ENCODE peak calls at places on chromosomes 2 and 18, in five cellular contexts. One of them, this sample, is unnamed. For H3K4me1, the result is how much of the 10 kb centered on the place peaks cover.

GRCh38 chr18:49021433-49022129 is 70.8 kb upstream of the SMAD7 start:
- DNase-seq in GM23248: peak
- DNase-seq in fibroblast of lung: peak
- DNase-seq in H9: peak
- DNase-seq in K562: peak
- DNase-seq in this sample: peak

GRCh38 chr2:133936601-133937000 is 317.3 kb upstream of the MGAT5 start:
- DNase-seq in GM23248: no peak
- DNase-seq in fibroblast of lung: no peak
- DNase-seq in H9: no peak
- DNase-seq in K562: no peak
- DNase-seq in this sample: no peak

GRCh38 chr2:95539290-95539689 is 52.5 kb upstream of the TRIM43 start:
- DNase-seq in GM23248: peak
- DNase-seq in fibroblast of lung: no peak
- DNase-seq in H9: no peak
- DNase-seq in K562: no peak
- DNase-seq in this sample: no peak

GRCh38 chr2:85326946-85327756 is 638 bp downstream of the TGOLN2 start:
- DNase-seq in GM23248: peak
- DNase-seq in fibroblast of lung: peak
- DNase-seq in H9: peak
- DNase-seq in K562: no peak
- DNase-seq in this sample: peak

GRCh38 chr18:44826418-44827259 is 146.0 kb downstream of the SETBP1 start:
- DNase-seq in GM23248: peak
- DNase-seq in fibroblast of lung: peak
- DNase-seq in H9: no peak
- DNase-seq in K562: no peak
- DNase-seq in this sample: peak

GRCh38 chr2:48856144-48856543 is 100.6 kb upstream of the LHCGR start:
- DNase-seq in GM23248: no peak
- DNase-seq in fibroblast of lung: no peak
- DNase-seq in H9: no peak
- DNase-seq in K562: no peak
- DNase-seq in this sample: no peak

GRCh38 chr2:202494300-202494699 is 118.2 kb downstream of the BMPR2 start:
- DNase-seq in GM23248: peak
- DNase-seq in fibroblast of lung: peak
- DNase-seq in H9: no peak
- DNase-seq in K562: no peak
- DNase-seq in this sample: no peak

GRCh38 chr18:40011201-40011600 is 1943.8 kb upstream of the PIK3C3 start:
- DNase-seq in GM23248: no peak
- DNase-seq in fibroblast of lung: no peak
- DNase-seq in H9: no peak
- DNase-seq in K562: no peak
- DNase-seq in this sample: no peak

GRCh38 chr2:239169311-239170048 is 231.3 kb downstream of the HDAC4 start:
- DNase-seq in GM23248: no peak
- DNase-seq in fibroblast of lung: no peak
- DNase-seq in H9: no peak
- DNase-seq in K562: no peak
- DNase-seq in this sample: peak

GRCh38 chr2:51994123-51994788 is 962.3 kb upstream of the NRXN1 start:
- DNase-seq in GM23248: no peak
- DNase-seq in fibroblast of lung: no peak
- DNase-seq in H9: no peak
- DNase-seq in K562: no peak
- DNase-seq in this sample: no peak

GRCh38 chr2:96894151-96894531 is 24.3 kb upstream of the SEMA4C start:
- DNase-seq in GM23248: no peak
- DNase-seq in fibroblast of lung: no peak
- DNase-seq in H9: no peak
- DNase-seq in K562: no peak
- DNase-seq in this sample: no peak
- H3K4me1 ChIP-seq in GM23248: under half
- H3K4me1 ChIP-seq in fibroblast of lung: under half
- H3K4me1 ChIP-seq in H9: under half
- H3K4me1 ChIP-seq in K562: half or more
- H3K4me1 ChIP-seq in this sample: under half

DNA sequence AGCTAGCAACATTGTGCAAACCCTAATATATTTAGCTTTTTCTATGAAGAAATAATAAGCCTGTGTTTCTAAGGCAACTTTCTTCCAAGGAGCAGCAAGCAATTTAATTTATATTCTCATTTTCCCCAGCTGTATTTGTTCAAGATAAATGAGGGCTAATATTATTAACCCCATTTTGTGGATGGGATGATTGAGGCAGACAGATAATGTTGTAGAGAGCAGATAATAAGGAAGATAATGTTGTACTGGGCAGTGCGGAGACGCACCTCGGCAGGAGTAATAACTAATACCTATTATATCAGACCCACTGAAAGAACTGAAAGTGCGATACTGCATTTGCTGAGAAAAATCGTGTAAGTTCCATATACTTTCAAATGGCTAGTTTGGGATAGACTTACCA is 344.1 kb upstream of the FANCL start:
- DNase-seq in GM23248: no peak
- DNase-seq in fibroblast of lung: no peak
- DNase-seq in H9: no peak
- DNase-seq in K562: no peak
- DNase-seq in this sample: no peak
- H3K9ac ChIP-seq in GM23248: no peak
- H3K9ac ChIP-seq in fibroblast of lung: no peak
- H3K9ac ChIP-seq in H9: no peak
- H3K9ac ChIP-seq in K562: no peak
- H3K9ac ChIP-seq in this sample: no peak

GRCh38 chr2:11748018-11748860 is 1.8 kb downstream of the LPIN1 start:
- DNase-seq in GM23248: no peak
- DNase-seq in fibroblast of lung: no peak
- DNase-seq in H9: no peak
- DNase-seq in K562: no peak
- DNase-seq in this sample: no peak
- H3K4me1 ChIP-seq in GM23248: under half
- H3K4me1 ChIP-seq in fibroblast of lung: under half
- H3K4me1 ChIP-seq in H9: under half
- H3K4me1 ChIP-seq in K562: half or more
- H3K4me1 ChIP-seq in this sample: under half

DNA sequence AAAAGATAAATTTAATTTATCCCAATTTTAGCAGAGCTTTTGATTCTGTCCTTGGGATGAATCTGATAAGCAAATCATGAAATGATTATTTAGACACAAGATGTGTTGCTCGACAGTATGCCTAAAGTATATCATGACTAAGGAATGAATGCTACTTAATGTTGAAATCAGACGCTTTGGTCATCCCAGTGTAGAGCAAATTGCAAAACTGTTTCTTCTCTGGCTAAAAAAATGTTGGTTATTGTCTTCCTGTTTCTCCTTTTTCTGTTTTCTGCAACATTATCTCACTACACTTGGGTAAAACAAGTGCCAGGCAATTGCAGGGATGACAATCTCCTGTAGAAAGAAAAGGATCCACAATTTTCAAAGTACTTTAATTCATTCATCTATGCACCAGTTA is 66.4 kb downstream of the BABAM2 start:
- DNase-seq in GM23248: peak
- DNase-seq in fibroblast of lung: peak
- DNase-seq in H9: no peak
- DNase-seq in K562: no peak
- DNase-seq in this sample: no peak
- H3K9ac ChIP-seq in GM23248: peak
- H3K9ac ChIP-seq in fibroblast of lung: no peak
- H3K9ac ChIP-seq in H9: no peak
- H3K9ac ChIP-seq in K562: no peak
- H3K9ac ChIP-seq in this sample: no peak